ENCODE peak calls at places on chromosome 3, in five cellular contexts. Q is effector CD4-positive, alpha-beta T cell; P is NAMALWA; O is naive thymus-derived CD8-positive, alpha-beta T cell; F is glutamatergic neuron. U is an unnamed sample.

GRCh38 chr3:18079739-18080138 is 337.3 kb upstream of the TBC1D5 start:
- DNase-seq in Q (no peak), O (no peak), P (no peak), F (no peak), U (no peak)

GRCh38 chr3:183807881-183808280 is 17.5 kb downstream of the MAP6D1 start:
- DNase-seq in P (no peak), F (no peak), Q (no peak), O (no peak), U (no peak)

GRCh38 chr3:185401319-185401955 is 38.5 kb downstream of the MAP3K13 start:
- DNase-seq in F (peak; percentile 42), P (no peak), Q (no peak), O (no peak), U (no peak)

GRCh38 chr3:187211532-187212274 is 14.4 kb downstream of the RTP1 start:
- DNase-seq in O (no peak), F (no peak), P (no peak), Q (no peak), U (no peak)

GRCh38 chr3:69006083-69006482 is 7.4 kb downstream of the EOGT start:
- DNase-seq in P (no peak), F (no peak), O (no peak), Q (no peak), U (no peak)

GRCh38 chr3:44892689-44893088 is 18.3 kb downstream of the TGM4 start:
- DNase-seq in P (no peak), O (no peak), F (no peak), Q (no peak), U (no peak)

GRCh38 chr3:38603731-38604131 is 45.8 kb downstream of the SCN5A start:
- DNase-seq in F (no peak), P (no peak), O (no peak), Q (no peak), U (no peak)

GRCh38 chr3:38404286-38404685 is 49.4 kb upstream of the ACVR2B start:
- DNase-seq in F (no peak), O (no peak), P (no peak), Q (no peak), U (no peak)

GRCh38 chr3:119145500-119146167 is at the start of gene TEX55:
- DNase-seq in Q (no peak), P (peak; percentile 33), F (no peak), O (peak; percentile 35), U (peak; percentile 39)

GRCh38 chr3:21484323-21485154 is 266.5 kb downstream of the ZNF385D start:
- DNase-seq in O (no peak), P (peak; percentile 64), Q (no peak), F (peak; percentile 61), U (no peak)

GRCh38 chr3:57659004-57659672 is 33.7 kb downstream of the DENND6A start:
- DNase-seq in O (no peak), P (no peak), F (no peak), Q (no peak), U (no peak)

GRCh38 chr3:46669191-46669999 is 24.1 kb downstream of the ALS2CL start:
- DNase-seq in Q (no peak), F (peak; percentile 15), P (no peak), O (no peak), U (no peak)

GRCh38 chr3:157275832-157276231 is 115.9 kb upstream of the CCNL1 start:
- DNase-seq in O (no peak), Q (no peak), F (no peak), P (no peak), U (no peak)

GRCh38 chr3:133644768-133645167 is 17.0 kb downstream of the TOPBP1 start:
- DNase-seq in O (no peak), Q (no peak), F (no peak), P (no peak), U (no peak)

GRCh38 chr3:136535906-136536305 is 216.3 kb downstream of the STAG1 start:
- DNase-seq in F (no peak), Q (no peak), P (no peak), O (no peak), U (no peak)

GRCh38 chr3:53464424-53464823 is 30.0 kb upstream of the CACNA1D start:
- DNase-seq in P (no peak), Q (no peak), O (no peak), F (no peak), U (no peak)

GRCh38 chr3:94822298-94822697 is 759.4 kb downstream of the NSUN3 start:
- DNase-seq in Q (no peak), O (no peak), P (no peak), F (no peak), U (no peak)

GRCh38 chr3:184058029-184058428 is 5.2 kb downstream of the HTR3C start:
- DNase-seq in Q (no peak), O (no peak), F (no peak), P (no peak), U (no peak)

GRCh38 chr3:5019411-5020261 is 40.4 kb downstream of the BHLHE40 start:
- DNase-seq in O (peak; percentile 86), Q (peak; percentile 74), F (no peak), P (no peak), U (peak; percentile 71)

GRCh38 chr3:53703630-53704362 is 142.4 kb downstream of the CHDH start:
- DNase-seq in O (no peak), Q (no peak), P (no peak), F (no peak), U (no peak)

GRCh38 chr3:55690746-55691540 is 203.8 kb upstream of the WNT5A start:
- DNase-seq in Q (no peak), O (no peak), F (peak; percentile 26), P (peak; percentile 16), U (no peak)

GRCh38 chr3:93969997-93970396 is 3.7 kb downstream of the PROS1 start:
- DNase-seq in O (no peak), P (no peak), F (no peak), Q (no peak), U (no peak)

GRCh38 chr3:162492446-162493081 is 996.0 kb downstream of the OTOL1 start:
- DNase-seq in P (no peak), Q (no peak), O (no peak), F (no peak), U (no peak)

GRCh38 chr3:41682996-41683395 is 278.9 kb downstream of the ULK4 start:
- DNase-seq in O (no peak), P (no peak), Q (no peak), F (no peak), U (no peak)

GRCh38 chr3:100753846-100754245 is 44.6 kb downstream of the TFG start:
- DNase-seq in F (no peak), P (no peak), Q (no peak), O (no peak), U (no peak)

GRCh38 chr3:46489875-46490274 is 7.9 kb upstream of the RTP3 start:
- DNase-seq in Q (no peak), P (no peak), O (no peak), F (no peak), U (peak; percentile 18)

GRCh38 chr3:10836676-10837075 is 20.6 kb downstream of the SLC6A11 start:
- DNase-seq in F (no peak), O (no peak), Q (no peak), P (no peak), U (no peak)

GRCh38 chr3:143536817-143537535 is 311.3 kb downstream of the SLC9A9 start:
- DNase-seq in P (peak; percentile 12), O (no peak), F (no peak), Q (no peak), U (no peak)

GRCh38 chr3:179512398-179512797 is 50.3 kb upstream of the ACTL6A start:
- DNase-seq in P (no peak), Q (no peak), F (no peak), O (no peak), U (no peak)

GRCh38 chr3:195921334-195921771 is 13.0 kb upstream of the TNK2 start:
- DNase-seq in P (no peak), F (no peak), Q (no peak), O (no peak), U (no peak)

GRCh38 chr3:56137406-56137805 is 330.9 kb downstream of the ERC2 start:
- DNase-seq in Q (no peak), F (no peak), O (no peak), P (no peak), U (no peak)

GRCh38 chr3:94069242-94069813 is 6.5 kb downstream of the NSUN3 start:
- DNase-seq in O (peak; percentile 39), F (no peak), Q (no peak), P (peak; percentile 42), U (no peak)

GRCh38 chr3:159763466-159764210 is 225.0 kb upstream of the IL12A start:
- DNase-seq in O (no peak), F (peak; percentile 81), Q (no peak), P (no peak), U (no peak)

GRCh38 chr3:131174752-131175151 is 148.1 kb downstream of the NEK11 start:
- DNase-seq in Q (no peak), P (peak; percentile 25), F (no peak), O (peak; percentile 36), U (peak; percentile 22)

GRCh38 chr3:185658504-185658912 is 72.4 kb downstream of the SENP2 start:
- DNase-seq in P (no peak), Q (no peak), F (no peak), O (no peak), U (no peak)

GRCh38 chr3:141485578-141486415 is 1.0 kb upstream of the RASA2 start:
- DNase-seq in Q (peak; percentile 6), O (peak; percentile 32), P (peak; percentile 45), F (no peak), U (no peak)

GRCh38 chr3:53068176-53068575 is 22.3 kb upstream of the SFMBT1 start:
- DNase-seq in O (no peak), Q (no peak), P (no peak), F (no peak), U (no peak)

GRCh38 chr3:41224120-41224806 is 25.0 kb downstream of the CTNNB1 start:
- DNase-seq in O (no peak), F (no peak), Q (no peak), P (no peak), U (no peak)

GRCh38 chr3:132228923-132229322 is 88.3 kb upstream of the ACP3 start:
- DNase-seq in P (peak; percentile 16), Q (no peak), O (no peak), F (no peak), U (no peak)

U was measured in naive thymus-derived CD4-positive, alpha-beta T cell.